ENCODE peak calls at places on chromosomes 2 and 18, in five cellular contexts. One of them, this sample, is unnamed.

GRCh38 chr2:226031078-226031937 is 631.8 kb downstream of the NYAP2 start:
- DNase-seq in heart right ventricle: peak; percentile 62
- DNase-seq in ascending aorta: peak; percentile 65
- DNase-seq in cardiac muscle cell: peak; percentile 85
- DNase-seq in endodermal cell: peak; percentile 91
- DNase-seq in this sample: no peak

GRCh38 chr2:65969161-65969560 is 465.8 kb upstream of the MEIS1 start:
- DNase-seq in ascending aorta: no peak
- DNase-seq in cardiac muscle cell: no peak
- DNase-seq in endodermal cell: no peak
- DNase-seq in heart right ventricle: no peak
- DNase-seq in this sample: no peak

GRCh38 chr2:34570266-34570872 is 971.3 kb upstream of the FAM98A start:
- DNase-seq in heart right ventricle: no peak
- DNase-seq in ascending aorta: no peak
- DNase-seq in endodermal cell: peak; percentile 67
- DNase-seq in cardiac muscle cell: no peak
- DNase-seq in this sample: no peak

GRCh38 chr2:216551669-216552068 is 53.0 kb downstream of the RPL37A start:
- DNase-seq in cardiac muscle cell: no peak
- DNase-seq in heart right ventricle: no peak
- DNase-seq in ascending aorta: no peak
- DNase-seq in endodermal cell: no peak
- DNase-seq in this sample: no peak

GRCh38 chr2:112811276-112811831 is 25.2 kb downstream of the IL1B start:
- DNase-seq in endodermal cell: no peak
- DNase-seq in heart right ventricle: no peak
- DNase-seq in cardiac muscle cell: no peak
- DNase-seq in ascending aorta: no peak
- DNase-seq in this sample: no peak

GRCh38 chr2:132943829-132944228 is 273.8 kb upstream of the LYPD1 start:
- DNase-seq in heart right ventricle: no peak
- DNase-seq in endodermal cell: no peak
- DNase-seq in cardiac muscle cell: peak; percentile 47
- DNase-seq in ascending aorta: no peak
- DNase-seq in this sample: no peak

GRCh38 chr18:79366177-79367094 is 29.3 kb upstream of the NFATC1 start:
- DNase-seq in heart right ventricle: no peak
- DNase-seq in endodermal cell: peak; percentile 24
- DNase-seq in ascending aorta: no peak
- DNase-seq in cardiac muscle cell: peak; percentile 52
- DNase-seq in this sample: no peak

GRCh38 chr2:136582631-136583205 is 182.6 kb upstream of the THSD7B start:
- DNase-seq in ascending aorta: no peak
- DNase-seq in cardiac muscle cell: peak; percentile 4
- DNase-seq in heart right ventricle: peak; percentile 9
- DNase-seq in endodermal cell: peak; percentile 84
- DNase-seq in this sample: no peak

GRCh38 chr18:35005963-35006577 is 35.1 kb upstream of the MAPRE2 start:
- DNase-seq in heart right ventricle: no peak
- DNase-seq in ascending aorta: no peak
- DNase-seq in cardiac muscle cell: peak; percentile 82
- DNase-seq in endodermal cell: peak; percentile 45
- DNase-seq in this sample: peak; percentile 53

GRCh38 chr18:32674491-32674890 is 98.3 kb downstream of the KLHL14 start:
- DNase-seq in cardiac muscle cell: peak; percentile 1
- DNase-seq in endodermal cell: no peak
- DNase-seq in heart right ventricle: no peak
- DNase-seq in ascending aorta: no peak
- DNase-seq in this sample: no peak

GRCh38 chr18:79429785-79430281 is 34.1 kb downstream of the NFATC1 start:
- DNase-seq in cardiac muscle cell: peak; percentile 26
- DNase-seq in heart right ventricle: no peak
- DNase-seq in ascending aorta: no peak
- DNase-seq in endodermal cell: no peak
- DNase-seq in this sample: no peak

GRCh38 chr2:236552586-236552985 is 17.0 kb upstream of the ACKR3 start:
- DNase-seq in heart right ventricle: no peak
- DNase-seq in ascending aorta: no peak
- DNase-seq in cardiac muscle cell: peak; percentile 55
- DNase-seq in endodermal cell: no peak
- DNase-seq in this sample: no peak

GRCh38 chr2:194166818-194167217 is 1490.2 kb upstream of the SLC39A10 start:
- DNase-seq in cardiac muscle cell: peak; percentile 35
- DNase-seq in ascending aorta: no peak
- DNase-seq in endodermal cell: peak; percentile 56
- DNase-seq in heart right ventricle: no peak
- DNase-seq in this sample: no peak

GRCh38 chr2:3728104-3729054 is 25.0 kb downstream of the DCDC2C start:
- DNase-seq in endodermal cell: peak; percentile 72
- DNase-seq in cardiac muscle cell: peak; percentile 67
- DNase-seq in heart right ventricle: no peak
- DNase-seq in ascending aorta: no peak
- DNase-seq in this sample: no peak

GRCh38 chr2:99974275-99974674 is 168.1 kb downstream of the AFF3 start:
- DNase-seq in heart right ventricle: no peak
- DNase-seq in cardiac muscle cell: no peak
- DNase-seq in ascending aorta: no peak
- DNase-seq in endodermal cell: no peak
- DNase-seq in this sample: no peak

GRCh38 chr18:23283933-23284430 is 148.7 kb downstream of the CABLES1 start:
- DNase-seq in ascending aorta: no peak
- DNase-seq in cardiac muscle cell: peak; percentile 29
- DNase-seq in heart right ventricle: no peak
- DNase-seq in endodermal cell: peak; percentile 89
- DNase-seq in this sample: no peak

GRCh38 chr2:109264595-109265328 is 135.8 kb downstream of the SH3RF3 start:
- DNase-seq in ascending aorta: no peak
- DNase-seq in heart right ventricle: no peak
- DNase-seq in endodermal cell: peak; percentile 30
- DNase-seq in cardiac muscle cell: peak; percentile 89
- DNase-seq in this sample: no peak

GRCh38 chr2:45814951-45815621 is 163.6 kb downstream of the PRKCE start:
- DNase-seq in endodermal cell: no peak
- DNase-seq in ascending aorta: no peak
- DNase-seq in cardiac muscle cell: no peak
- DNase-seq in heart right ventricle: no peak
- DNase-seq in this sample: no peak

GRCh38 chr2:127051116-127051779 is 55.7 kb downstream of the BIN1 start:
- DNase-seq in cardiac muscle cell: no peak
- DNase-seq in ascending aorta: peak; percentile 60
- DNase-seq in endodermal cell: no peak
- DNase-seq in heart right ventricle: peak; percentile 15
- DNase-seq in this sample: no peak

GRCh38 chr2:43103093-43103404 is 123.4 kb downstream of the ZFP36L2 start:
- DNase-seq in cardiac muscle cell: no peak
- DNase-seq in heart right ventricle: no peak
- DNase-seq in ascending aorta: no peak
- DNase-seq in endodermal cell: no peak
- DNase-seq in this sample: no peak
- H3K4me1 ChIP-seq in cardiac muscle cell: peaks cover 23% of the 10 kb centered on the region
- H3K4me1 ChIP-seq in heart right ventricle: peaks cover 31% of the 10 kb centered on the region
- H3K4me1 ChIP-seq in ascending aorta: peaks cover 35% of the 10 kb centered on the region
- H3K4me1 ChIP-seq in endodermal cell: peaks cover 4% of the 10 kb centered on the region
- H3K4me1 ChIP-seq in this sample: no peaks in the 10 kb centered on the region

GRCh38 chr2:176407711-176408110 is 138.5 kb downstream of the MTX2 start:
- DNase-seq in ascending aorta: no peak
- DNase-seq in endodermal cell: no peak
- DNase-seq in heart right ventricle: no peak
- DNase-seq in cardiac muscle cell: no peak
- DNase-seq in this sample: no peak
- H3K4me3 ChIP-seq in ascending aorta: no peak overlapping the region
- H3K4me3 ChIP-seq in endodermal cell: no peak overlapping the region
- H3K4me3 ChIP-seq in heart right ventricle: no peak overlapping the region
- H3K4me3 ChIP-seq in cardiac muscle cell: no peak overlapping the region
- H3K4me3 ChIP-seq in this sample: no peak overlapping the region

GRCh38 chr2:237863102-237863511 is 3.7 kb downstream of the RAMP1 start:
- DNase-seq in endodermal cell: peak; percentile 28
- DNase-seq in heart right ventricle: no peak
- DNase-seq in ascending aorta: peak; percentile 60
- DNase-seq in cardiac muscle cell: no peak
- DNase-seq in this sample: no peak
- H3K27ac ChIP-seq in endodermal cell: no peak overlapping the region
- H3K27ac ChIP-seq in heart right ventricle: peak overlapping the region; percentile 94
- H3K27ac ChIP-seq in ascending aorta: peak overlapping the region; percentile 98
- H3K27ac ChIP-seq in cardiac muscle cell: no peak overlapping the region
- H3K27ac ChIP-seq in this sample: no peak overlapping the region

DNA sequence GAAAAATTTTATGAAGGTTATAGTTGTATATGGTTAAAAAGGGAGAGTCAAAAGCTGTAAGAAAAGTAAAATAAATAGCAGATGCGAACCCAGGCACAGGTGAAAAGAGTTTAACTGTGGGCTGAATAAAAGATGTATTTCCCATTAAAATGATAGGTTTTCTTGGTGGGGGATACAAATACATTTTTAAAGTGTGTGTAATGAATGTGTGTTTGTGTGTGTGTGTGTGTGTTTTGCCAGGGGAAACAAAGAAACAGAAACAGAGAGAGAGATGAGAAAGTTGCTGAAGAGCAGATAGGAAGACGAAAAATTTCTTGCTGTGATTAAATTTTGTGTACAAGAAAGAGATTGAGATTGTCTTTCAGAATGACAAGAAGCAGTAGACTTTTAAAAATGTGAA is 12.1 kb downstream of the TFPI start:
- DNase-seq in endodermal cell: no peak
- DNase-seq in heart right ventricle: no peak
- DNase-seq in ascending aorta: no peak
- DNase-seq in cardiac muscle cell: no peak
- DNase-seq in this sample: no peak
- H3K4me1 ChIP-seq in endodermal cell: peaks cover 5% of the 10 kb centered on the region
- H3K4me1 ChIP-seq in heart right ventricle: peaks cover 10% of the 10 kb centered on the region
- H3K4me1 ChIP-seq in ascending aorta: no peaks in the 10 kb centered on the region
- H3K4me1 ChIP-seq in cardiac muscle cell: no peaks in the 10 kb centered on the region
- H3K4me1 ChIP-seq in this sample: no peaks in the 10 kb centered on the region

GRCh38 chr2:95143838-95144237 is 15.8 kb downstream of the ZNF514 start:
- DNase-seq in endodermal cell: no peak
- DNase-seq in cardiac muscle cell: no peak
- DNase-seq in ascending aorta: no peak
- DNase-seq in heart right ventricle: no peak
- DNase-seq in this sample: no peak

GRCh38 chr2:95149397-95149984 is 10.2 kb downstream of the ZNF514 start:
- DNase-seq in endodermal cell: no peak
- DNase-seq in heart right ventricle: no peak
- DNase-seq in cardiac muscle cell: no peak
- DNase-seq in ascending aorta: no peak
- DNase-seq in this sample: no peak
- H3K4me3 ChIP-seq in endodermal cell: peak overlapping the region; percentile 69
- H3K4me3 ChIP-seq in heart right ventricle: no peak overlapping the region
- H3K4me3 ChIP-seq in cardiac muscle cell: no peak overlapping the region
- H3K4me3 ChIP-seq in ascending aorta: no peak overlapping the region
- H3K4me3 ChIP-seq in this sample: no peak overlapping the region

GRCh38 chr2:72887836-72888437 is 729 bp downstream of the SPR start:
- DNase-seq in endodermal cell: peak; percentile 97
- DNase-seq in ascending aorta: peak; percentile 94
- DNase-seq in heart right ventricle: peak; percentile 91
- DNase-seq in cardiac muscle cell: peak; percentile 92
- DNase-seq in this sample: peak; percentile 28
- H3K27ac ChIP-seq in endodermal cell: no peak overlapping the region
- H3K27ac ChIP-seq in ascending aorta: peak overlapping the region; percentile 89
- H3K27ac ChIP-seq in heart right ventricle: peak overlapping the region; percentile 95
- H3K27ac ChIP-seq in cardiac muscle cell: no peak overlapping the region
- H3K27ac ChIP-seq in this sample: peak overlapping the region; percentile 47

This sample was measured in CD8-positive, alpha-beta memory T cell.